ENCODE peak calls at places on chromosomes 11 and 22, in four cellular contexts. K is H1, L is SK-N-SH, U is HCT116. M is an unnamed sample.
A peak's percentile ranks its signal among the peaks of the same experiment; 100 is the strongest.

GRCh38 chr22:49264696-49265095 is 563.0 kb downstream of the BRD1 start:
- DNase-seq in L (no peak), U (no peak), K (no peak), M (no peak)

GRCh38 chr22:35630387-35630793 is 13.3 kb upstream of the MB start:
- DNase-seq in U (peak; percentile 38), K (no peak), L (no peak), M (no peak)

GRCh38 chr11:57069942-57070341 is 81.2 kb downstream of the OR5AK2 start:
- DNase-seq in L (no peak), U (no peak), K (no peak), M (no peak)

GRCh38 chr11:74770456-74770855 is 21.8 kb downstream of the RNF169 start:
- DNase-seq in K (no peak), U (no peak), L (no peak), M (no peak)

GRCh38 chr11:38476808-38477565 is 1879.0 kb upstream of the RAG2 start:
- DNase-seq in L (no peak), U (no peak), K (no peak), M (no peak)

GRCh38 chr11:118287006-118287405 is 17.5 kb upstream of the CD3E start:
- DNase-seq in U (no peak), K (no peak), L (no peak), M (no peak)

GRCh38 chr11:120386774-120387371 is 50.7 kb downstream of the ARHGEF12 start:
- DNase-seq in L (no peak), K (no peak), U (no peak), M (no peak)

GRCh38 chr11:117734596-117734995 is 62.4 kb downstream of the DSCAML1 start:
- DNase-seq in K (no peak), U (no peak), L (peak; percentile 53), M (no peak)

GRCh38 chr11:122322369-122322768 is 206.4 kb upstream of the BLID start:
- DNase-seq in K (no peak), L (no peak), U (no peak), M (no peak)

GRCh38 chr22:29157759-29158535 is 47.7 kb upstream of the EMID1 start:
- DNase-seq in L (no peak), K (no peak), U (peak; percentile 15), M (no peak)

GRCh38 chr11:57763568-57763967 is 2.0 kb downstream of the CTNND1 start:
- DNase-seq in L (peak; percentile 45), U (no peak), K (no peak), M (no peak)

GRCh38 chr11:116579857-116580727 is 192.7 kb downstream of the BUD13 start:
- DNase-seq in L (no peak), K (no peak), U (no peak), M (no peak)

GRCh38 chr11:96033054-96033453 is 109.1 kb upstream of the MTMR2 start:
- DNase-seq in U (no peak), L (no peak), K (no peak), M (no peak)

GRCh38 chr11:70302086-70302752 is 31.7 kb downstream of the PPFIA1 start:
- DNase-seq in L (no peak), U (no peak), K (no peak), M (no peak)

GRCh38 chr11:93330446-93330984 is at the start of gene DEUP1:
- DNase-seq in K (no peak), U (no peak), L (peak; percentile 80), M (no peak)

GRCh38 chr22:48315415-48316244 is 1512.0 kb downstream of the BRD1 start:
- DNase-seq in L (no peak), U (no peak), K (no peak), M (no peak)

GRCh38 chr11:86484164-86484794 is 109.6 kb downstream of the CCDC81 start:
- DNase-seq in U (peak; percentile 31), K (no peak), L (no peak), M (no peak)

GRCh38 chr11:68396526-68396925 is 64.0 kb upstream of the PPP6R3 start:
- DNase-seq in K (no peak), L (no peak), U (no peak), M (no peak)
- TF ChIP-seq YY1 in K (no peak), L (no peak), U (no peak), M (no peak)

GRCh38 chr22:45179276-45180049 is 15.7 kb downstream of the NUP50 start:
- DNase-seq in U (no peak), K (no peak), L (no peak), M (no peak)
- H3K9ac ChIP-seq in U (no peak overlapping the region), K (no peak overlapping the region), L (no peak overlapping the region), M (no peak overlapping the region)

GRCh38 chr11:135073444-135073843 is 661.4 kb upstream of the B3GAT1 start:
- DNase-seq in K (no peak), L (no peak), U (no peak), M (no peak)
- TF ChIP-seq YY1 in K (no peak), L (no peak), U (no peak), M (no peak)

GRCh38 chr22:45212306-45212709 is 28.4 kb downstream of the KIAA0930 start:
- DNase-seq in L (peak; percentile 75), K (no peak), U (no peak), M (no peak)
- H3K9ac ChIP-seq in L (peak overlapping the region; percentile 40), K (no peak overlapping the region), U (no peak overlapping the region), M (peak overlapping the region; percentile 64)

GRCh38 chr11:108669711-108670110 is 4.8 kb downstream of the DDX10 start:
- DNase-seq in U (no peak), K (no peak), L (no peak), M (no peak)
- TF ChIP-seq YY1 in U (no peak), K (no peak), L (no peak), M (no peak)

GRCh38 chr22:25002241-25002985 is 49.9 kb downstream of the KIAA1671 start:
- DNase-seq in U (no peak), K (no peak), L (no peak), M (no peak)
- H3K9ac ChIP-seq in U (no peak overlapping the region), K (no peak overlapping the region), L (no peak overlapping the region), M (peak overlapping the region; percentile 32)

M was measured in NT2/D1.